ENCODE peak calls at places on chromosomes 1 and 21, in eight cellular contexts. One of them, this sample, is unnamed.

GRCh38 chr1:244074559-244075171 is 23.6 kb downstream of the ZBTB18 start:
- DNase-seq in EH: no peak
- DNase-seq in aorta: no peak
- DNase-seq in T-helper 17 cell: peak
- DNase-seq in DMS153: peak
- DNase-seq in GM23248: no peak
- DNase-seq in AG20443: no peak
- DNase-seq in fibroblast of lung: no peak
- DNase-seq in this sample: peak

GRCh38 chr1:59738591-59739015 is 76.1 kb upstream of the HOOK1 start:
- DNase-seq in EH: peak
- DNase-seq in aorta: no peak
- DNase-seq in T-helper 17 cell: no peak
- DNase-seq in DMS153: no peak
- DNase-seq in GM23248: peak
- DNase-seq in AG20443: peak
- DNase-seq in fibroblast of lung: peak
- DNase-seq in this sample: no peak

GRCh38 chr1:111234866-111235265 is 7.4 kb downstream of the CHI3L2 start:
- DNase-seq in EH: peak
- DNase-seq in aorta: no peak
- DNase-seq in T-helper 17 cell: no peak
- DNase-seq in DMS153: no peak
- DNase-seq in GM23248: peak
- DNase-seq in AG20443: peak
- DNase-seq in fibroblast of lung: peak
- DNase-seq in this sample: no peak

GRCh38 chr1:200625381-200625824 is 4.9 kb upstream of the KIF14 start:
- DNase-seq in EH: peak
- DNase-seq in aorta: no peak
- DNase-seq in T-helper 17 cell: no peak
- DNase-seq in DMS153: no peak
- DNase-seq in GM23248: peak
- DNase-seq in AG20443: peak
- DNase-seq in fibroblast of lung: peak
- DNase-seq in this sample: no peak

GRCh38 chr1:2151252-2151651 is 43.3 kb downstream of the FAAP20 start:
- DNase-seq in EH: no peak
- DNase-seq in aorta: peak
- DNase-seq in T-helper 17 cell: no peak
- DNase-seq in DMS153: no peak
- DNase-seq in GM23248: no peak
- DNase-seq in AG20443: no peak
- DNase-seq in fibroblast of lung: peak
- DNase-seq in this sample: no peak

GRCh38 chr1:115089443-115090340 is at the start of gene TSPAN2:
- DNase-seq in EH: peak
- DNase-seq in aorta: peak
- DNase-seq in T-helper 17 cell: peak
- DNase-seq in DMS153: peak
- DNase-seq in GM23248: peak
- DNase-seq in AG20443: peak
- DNase-seq in fibroblast of lung: peak
- DNase-seq in this sample: peak

GRCh38 chr1:15411593-15412487 is 2.2 kb downstream of the EFHD2 start:
- DNase-seq in EH: peak
- DNase-seq in aorta: peak
- DNase-seq in T-helper 17 cell: no peak
- DNase-seq in DMS153: no peak
- DNase-seq in GM23248: peak
- DNase-seq in AG20443: no peak
- DNase-seq in fibroblast of lung: peak
- DNase-seq in this sample: peak

GRCh38 chr21:42599962-42600361 is 53.5 kb upstream of the PDE9A start:
- DNase-seq in EH: no peak
- DNase-seq in aorta: no peak
- DNase-seq in T-helper 17 cell: no peak
- DNase-seq in DMS153: no peak
- DNase-seq in GM23248: no peak
- DNase-seq in AG20443: no peak
- DNase-seq in fibroblast of lung: no peak
- DNase-seq in this sample: no peak

GRCh38 chr1:235275836-235276235 is 52.1 kb downstream of the ARID4B start:
- DNase-seq in EH: no peak
- DNase-seq in aorta: no peak
- DNase-seq in T-helper 17 cell: no peak
- DNase-seq in DMS153: no peak
- DNase-seq in GM23248: no peak
- DNase-seq in AG20443: no peak
- DNase-seq in fibroblast of lung: no peak
- DNase-seq in this sample: no peak

GRCh38 chr1:214417545-214418210 is 133.7 kb downstream of the PTPN14 start:
- DNase-seq in EH: no peak
- DNase-seq in aorta: no peak
- DNase-seq in T-helper 17 cell: no peak
- DNase-seq in DMS153: no peak
- DNase-seq in GM23248: no peak
- DNase-seq in AG20443: no peak
- DNase-seq in fibroblast of lung: no peak
- DNase-seq in this sample: no peak

GRCh38 chr1:178262101-178262500 is 168.2 kb downstream of the RASAL2 start:
- DNase-seq in EH: peak
- DNase-seq in aorta: no peak
- DNase-seq in T-helper 17 cell: no peak
- DNase-seq in DMS153: peak
- DNase-seq in GM23248: peak
- DNase-seq in AG20443: peak
- DNase-seq in fibroblast of lung: peak
- DNase-seq in this sample: no peak

GRCh38 chr1:151461694-151462093 is 2.4 kb upstream of the POGZ start:
- DNase-seq in EH: no peak
- DNase-seq in aorta: no peak
- DNase-seq in T-helper 17 cell: no peak
- DNase-seq in DMS153: no peak
- DNase-seq in GM23248: no peak
- DNase-seq in AG20443: no peak
- DNase-seq in fibroblast of lung: no peak
- DNase-seq in this sample: no peak

GRCh38 chr21:42527489-42528158 is 14.0 kb downstream of the SLC37A1 start:
- DNase-seq in EH: no peak
- DNase-seq in aorta: no peak
- DNase-seq in T-helper 17 cell: peak
- DNase-seq in DMS153: peak
- DNase-seq in GM23248: no peak
- DNase-seq in AG20443: no peak
- DNase-seq in fibroblast of lung: no peak
- DNase-seq in this sample: no peak

GRCh38 chr21:15749045-15749867 is 19.5 kb downstream of the USP25 start:
- DNase-seq in EH: no peak
- DNase-seq in aorta: no peak
- DNase-seq in T-helper 17 cell: no peak
- DNase-seq in DMS153: no peak
- DNase-seq in GM23248: no peak
- DNase-seq in AG20443: no peak
- DNase-seq in fibroblast of lung: peak
- DNase-seq in this sample: no peak

GRCh38 chr1:183178490-183178889 is 7.6 kb upstream of the LAMC2 start:
- DNase-seq in EH: peak
- DNase-seq in aorta: no peak
- DNase-seq in T-helper 17 cell: no peak
- DNase-seq in DMS153: no peak
- DNase-seq in GM23248: no peak
- DNase-seq in AG20443: peak
- DNase-seq in fibroblast of lung: no peak
- DNase-seq in this sample: no peak

GRCh38 chr1:183506561-183506960 is 34.3 kb downstream of the SMG7 start:
- DNase-seq in EH: peak
- DNase-seq in aorta: no peak
- DNase-seq in T-helper 17 cell: no peak
- DNase-seq in DMS153: no peak
- DNase-seq in GM23248: peak
- DNase-seq in AG20443: no peak
- DNase-seq in fibroblast of lung: no peak
- DNase-seq in this sample: no peak

GRCh38 chr1:153648000-153648643 is 10.4 kb upstream of the SNAPIN start:
- DNase-seq in EH: no peak
- DNase-seq in aorta: no peak
- DNase-seq in T-helper 17 cell: no peak
- DNase-seq in DMS153: no peak
- DNase-seq in GM23248: no peak
- DNase-seq in AG20443: no peak
- DNase-seq in fibroblast of lung: no peak
- DNase-seq in this sample: no peak

GRCh38 chr1:63012339-63012738 is 228.4 kb downstream of the ATG4C start:
- DNase-seq in EH: no peak
- DNase-seq in aorta: no peak
- DNase-seq in T-helper 17 cell: no peak
- DNase-seq in DMS153: no peak
- DNase-seq in GM23248: no peak
- DNase-seq in AG20443: no peak
- DNase-seq in fibroblast of lung: peak
- DNase-seq in this sample: no peak

GRCh38 chr1:227901906-227902640 is 45.7 kb downstream of the WNT9A start:
- DNase-seq in EH: peak
- DNase-seq in aorta: peak
- DNase-seq in T-helper 17 cell: no peak
- DNase-seq in DMS153: no peak
- DNase-seq in GM23248: peak
- DNase-seq in AG20443: no peak
- DNase-seq in fibroblast of lung: no peak
- DNase-seq in this sample: no peak

GRCh38 chr1:47555841-47556616 is 118.2 kb downstream of the FOXD2 start:
- DNase-seq in EH: no peak
- DNase-seq in aorta: no peak
- DNase-seq in T-helper 17 cell: no peak
- DNase-seq in DMS153: peak
- DNase-seq in GM23248: no peak
- DNase-seq in AG20443: no peak
- DNase-seq in fibroblast of lung: no peak
- DNase-seq in this sample: no peak

This sample was measured in activated B cell treated with CpG ODN at 0.5 μM for 24 hours.